ENCODE peak calls at places on chromosomes 4 and X, in five cellular contexts. E is heart left ventricle, S is epithelial cell of esophagus, T is left lung, K is astrocyte of the spinal cord. C is an unnamed sample.

GRCh38 chr4:55312491-55313101 is 33.4 kb upstream of the SRD5A3 start:
- DNase-seq in E (no peak), S (peak), T (no peak), K (peak), C (no peak)

GRCh38 chr4:37535872-37536271 is 150.3 kb downstream of the RELL1 start:
- DNase-seq in E (no peak), S (peak), T (no peak), K (no peak), C (no peak)

GRCh38 chrX:114344756-114345155 is 239.1 kb upstream of the HTR2C start:
- DNase-seq in E (no peak), S (peak), T (no peak), K (peak), C (peak)

GRCh38 chrX:298993-299392 is 17.8 kb downstream of the PLCXD1 start:
- DNase-seq in E (peak), S (no peak), T (peak), K (no peak), C (no peak)

GRCh38 chrX:133698298-133698697 is 283.0 kb upstream of the GPC4 start:
- DNase-seq in E (no peak), S (peak), T (no peak), K (peak), C (peak)

GRCh38 chrX:10677490-10677889 is 57.1 kb upstream of the MID1 start:
- DNase-seq in E (no peak), S (no peak), T (no peak), K (no peak), C (no peak)

GRCh38 chr4:118751634-118752293 is 66.6 kb downstream of the METTL14 start:
- DNase-seq in E (no peak), S (no peak), T (no peak), K (peak), C (peak)

GRCh38 chr4:3783691-3784306 is 17.6 kb downstream of the ADRA2C start:
- DNase-seq in E (peak), S (no peak), T (peak), K (no peak), C (no peak)

GRCh38 chr4:28508649-28509048 is 1648.0 kb downstream of the STIM2 start:
- DNase-seq in E (no peak), S (no peak), T (no peak), K (no peak), C (no peak)

GRCh38 chr4:25030283-25031076 is at the start of gene LGI2:
- DNase-seq in E (peak), S (peak), T (peak), K (no peak), C (no peak)

GRCh38 chr4:186746581-186746980 is 22.9 kb upstream of the FAT1 start:
- DNase-seq in E (no peak), S (peak), T (no peak), K (no peak), C (no peak)

GRCh38 chr4:188372856-188373255 is 233.6 kb downstream of the TRIML1 start:
- DNase-seq in E (no peak), S (no peak), T (no peak), K (no peak), C (no peak)

GRCh38 chrX:16603822-16604221 is 46.1 kb upstream of the S100G start:
- DNase-seq in E (no peak), S (peak), T (no peak), K (no peak), C (no peak)

GRCh38 chr4:3679071-3679825 is 86.9 kb upstream of the ADRA2C start:
- DNase-seq in E (peak), S (no peak), T (peak), K (no peak), C (no peak)

GRCh38 chr4:172786039-172786792 is 382.4 kb upstream of the GALNT7 start:
- DNase-seq in E (no peak), S (peak), T (peak), K (peak), C (peak)

GRCh38 chr4:102196221-102196620 is 149.1 kb downstream of the SLC39A8 start:
- DNase-seq in E (no peak), S (peak), T (no peak), K (peak), C (peak)

GRCh38 chr4:54228064-54228527 is 997 bp upstream of the PDGFRA start:
- DNase-seq in E (peak), S (peak), T (peak), K (peak), C (peak)

GRCh38 chrX:68921937-68922456 is 93.2 kb downstream of the EFNB1 start:
- DNase-seq in E (no peak), S (no peak), T (no peak), K (no peak), C (no peak)

GRCh38 chr4:101145081-101145480 is 202.2 kb downstream of the PPP3CA start:
- DNase-seq in E (no peak), S (no peak), T (no peak), K (no peak), C (no peak)

GRCh38 chr4:85244638-85245037 is 230.3 kb upstream of the ARHGAP24 start:
- DNase-seq in E (no peak), S (no peak), T (no peak), K (no peak), C (no peak)

GRCh38 chr4:1862055-1862911 is 6.3 kb upstream of the LETM1 start:
- DNase-seq in E (no peak), S (no peak), T (no peak), K (no peak), C (no peak)

GRCh38 chr4:164648151-164648848 is 105.6 kb upstream of the SMIM31 start:
- DNase-seq in E (no peak), S (peak), T (no peak), K (peak), C (peak)

GRCh38 chrX:41923925-41924693 is 755 bp upstream of the CASK start:
- DNase-seq in E (no peak), S (peak), T (no peak), K (peak), C (no peak)

GRCh38 chr4:105149771-105150170 is 3.1 kb downstream of the TET2 start:
- DNase-seq in E (no peak), S (peak), T (no peak), K (no peak), C (no peak)

GRCh38 chrX:46758163-46758955 is 559 bp downstream of the SLC9A7 start:
- DNase-seq in E (no peak), S (peak), T (peak), K (peak), C (no peak)

GRCh38 chr4:54625391-54625790 is 32.4 kb upstream of the KIT start:
- DNase-seq in E (no peak), S (no peak), T (no peak), K (no peak), C (peak)

GRCh38 chr4:8560265-8561047 is 19.7 kb upstream of the GPR78 start:
- DNase-seq in E (no peak), S (peak), T (peak), K (no peak), C (no peak)

GRCh38 chr4:161629694-161630441 is 533.9 kb downstream of the FSTL5 start:
- DNase-seq in E (no peak), S (peak), T (no peak), K (peak), C (no peak)

GRCh38 chr4:38470708-38471262 is 193.2 kb upstream of the KLF3 start:
- DNase-seq in E (no peak), S (no peak), T (no peak), K (no peak), C (no peak)

GRCh38 chr4:151811403-151811802 is 50.6 kb upstream of the GATB start:
- DNase-seq in E (no peak), S (no peak), T (no peak), K (peak), C (no peak)

DNA sequence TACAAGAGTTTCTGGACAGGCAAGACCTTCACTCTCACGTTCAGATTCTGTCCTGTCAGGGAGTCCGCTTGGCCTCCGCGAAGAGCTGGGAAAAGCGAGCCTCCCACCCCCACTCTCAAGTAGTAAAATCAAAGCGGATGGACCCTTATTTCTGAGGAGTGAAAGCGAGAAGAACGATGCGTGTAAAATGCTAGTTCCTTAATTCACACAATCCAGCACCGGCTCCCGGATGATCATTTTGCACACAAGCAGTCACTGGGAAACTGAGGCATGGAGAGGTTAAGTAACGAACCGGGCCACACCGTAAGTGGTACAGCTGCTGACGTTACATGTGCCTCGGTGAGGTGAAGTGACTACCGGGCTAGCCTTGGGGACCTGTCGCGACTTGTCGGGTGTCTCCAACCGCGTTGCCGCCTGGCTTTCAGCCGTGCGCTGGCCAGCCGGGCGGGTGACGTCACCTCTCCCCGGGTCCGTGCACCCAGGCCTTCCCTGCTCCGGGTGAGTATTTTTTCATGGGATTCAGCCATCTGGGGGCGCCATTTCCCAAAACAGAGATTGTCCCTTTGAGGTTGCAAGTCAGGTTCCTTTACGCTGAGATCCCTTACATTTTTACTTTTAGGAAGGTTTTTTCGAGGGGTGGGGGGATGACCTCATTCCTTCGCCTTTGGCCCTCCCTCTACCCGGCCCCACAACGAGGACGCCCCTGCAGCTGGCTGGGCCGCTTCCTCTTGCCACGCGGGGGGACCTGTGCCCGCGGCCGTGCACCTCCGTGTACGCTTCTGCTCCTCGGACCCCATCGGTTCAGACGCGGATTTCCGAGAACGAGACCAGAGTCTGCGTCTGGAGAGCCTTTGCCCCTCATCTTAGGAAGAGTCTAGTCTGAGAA is 3.4 kb upstream of the SFRP2 start:
- DNase-seq in E (peak), S (peak), T (peak), K (peak), C (no peak)
- TF ChIP-seq CTCF in E (no peak), S (peak), T (no peak), K (peak), C (peak)

GRCh38 chrX:40093586-40093985 is 4.2 kb downstream of the BCOR start:
- DNase-seq in E (no peak), S (no peak), T (no peak), K (no peak), C (no peak)
- H3K4me3 ChIP-seq in E (peak), S (no peak), T (peak), K (peak), C (peak)

GRCh38 chr4:183012862-183013855 is 85.9 kb upstream of the WWC2 start:
- DNase-seq in E (no peak), S (no peak), T (no peak), K (no peak), C (no peak)
- TF ChIP-seq CTCF in E (no peak), S (no peak), T (no peak), K (no peak), C (no peak)

GRCh38 chr4:159770398-159770797 is 667.5 kb downstream of the RAPGEF2 start:
- DNase-seq in E (no peak), S (no peak), T (no peak), K (no peak), C (no peak)
- H3K4me3 ChIP-seq in E (no peak), S (no peak), T (no peak), K (no peak), C (no peak)

DNA sequence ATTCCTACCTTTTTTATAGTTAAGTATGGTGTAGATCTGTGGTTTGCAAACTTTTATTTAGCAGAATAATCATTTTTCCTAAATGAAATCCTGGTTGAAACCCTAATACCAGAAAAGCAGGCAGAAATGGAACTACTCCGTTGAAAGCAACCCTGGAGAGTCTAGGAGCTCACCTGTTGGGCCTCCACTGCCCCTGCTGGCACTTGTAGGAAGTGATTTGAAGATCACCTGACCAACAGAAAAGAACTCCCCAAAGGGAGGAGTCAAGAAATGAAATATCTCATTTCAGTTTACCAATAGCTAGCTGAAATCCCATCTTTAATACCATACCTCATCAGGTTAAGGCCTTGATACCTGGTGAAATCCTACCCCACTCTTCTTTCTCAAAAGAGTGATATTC is 277.1 kb downstream of the KLHL13 start:
- DNase-seq in E (no peak), S (no peak), T (no peak), K (no peak), C (no peak)
- TF ChIP-seq CTCF in E (no peak), S (no peak), T (no peak), K (no peak), C (no peak)

GRCh38 chr4:171022698-171023378 is 790.4 kb upstream of the GALNTL6 start:
- DNase-seq in E (no peak), S (no peak), T (no peak), K (no peak), C (no peak)
- H3K4me3 ChIP-seq in E (no peak), S (no peak), T (no peak), K (no peak), C (no peak)

C was measured in astrocyte of the cerebellum.